ENCODE peak calls at places on chromosomes 13 and 19, in five cellular contexts. One of them, this sample, is unnamed.
A peak's percentile ranks its signal among the peaks of the same experiment; 100 is the strongest.

GRCh38 chr13:69704311-69704710 is 403.3 kb upstream of the ATXN8OS start:
- DNase-seq in cardiac fibroblast: no peak
- DNase-seq in cardiac muscle cell: no peak
- DNase-seq in iris pigment epithelial cell: peak; percentile 53
- DNase-seq in mesothelial cell of epicardium: no peak
- DNase-seq in this sample: no peak

GRCh38 chr13:77779461-77780272 is 82.2 kb downstream of the SLAIN1 start:
- DNase-seq in cardiac fibroblast: peak; percentile 90
- DNase-seq in cardiac muscle cell: peak; percentile 73
- DNase-seq in iris pigment epithelial cell: peak; percentile 63
- DNase-seq in mesothelial cell of epicardium: no peak
- DNase-seq in this sample: peak; percentile 84

GRCh38 chr19:19758164-19758563 is 25.3 kb upstream of the ZNF14 start:
- DNase-seq in cardiac fibroblast: no peak
- DNase-seq in cardiac muscle cell: no peak
- DNase-seq in iris pigment epithelial cell: no peak
- DNase-seq in mesothelial cell of epicardium: no peak
- DNase-seq in this sample: no peak

GRCh38 chr13:44306401-44307192 is 67.0 kb upstream of the SERP2 start:
- DNase-seq in cardiac fibroblast: peak; percentile 99
- DNase-seq in cardiac muscle cell: peak; percentile 22
- DNase-seq in iris pigment epithelial cell: peak; percentile 95
- DNase-seq in mesothelial cell of epicardium: no peak
- DNase-seq in this sample: no peak

GRCh38 chr13:109836629-109837607 is 50.5 kb upstream of the IRS2 start:
- DNase-seq in cardiac fibroblast: no peak
- DNase-seq in cardiac muscle cell: no peak
- DNase-seq in iris pigment epithelial cell: no peak
- DNase-seq in mesothelial cell of epicardium: no peak
- DNase-seq in this sample: no peak

GRCh38 chr13:65445340-65445739 is 1784.8 kb downstream of the PCDH9 start:
- DNase-seq in cardiac fibroblast: no peak
- DNase-seq in cardiac muscle cell: no peak
- DNase-seq in iris pigment epithelial cell: no peak
- DNase-seq in mesothelial cell of epicardium: no peak
- DNase-seq in this sample: no peak

GRCh38 chr19:12880551-12881171 is 588 bp downstream of the DNASE2 start:
- DNase-seq in cardiac fibroblast: peak; percentile 21
- DNase-seq in cardiac muscle cell: peak; percentile 61
- DNase-seq in iris pigment epithelial cell: no peak
- DNase-seq in mesothelial cell of epicardium: peak; percentile 53
- DNase-seq in this sample: no peak

GRCh38 chr13:106503730-106504129 is 31.7 kb downstream of the EFNB2 start:
- DNase-seq in cardiac fibroblast: peak; percentile 38
- DNase-seq in cardiac muscle cell: no peak
- DNase-seq in iris pigment epithelial cell: no peak
- DNase-seq in mesothelial cell of epicardium: no peak
- DNase-seq in this sample: no peak

GRCh38 chr13:114110091-114110829 is 22.2 kb downstream of the RASA3 start:
- DNase-seq in cardiac fibroblast: no peak
- DNase-seq in cardiac muscle cell: no peak
- DNase-seq in iris pigment epithelial cell: no peak
- DNase-seq in mesothelial cell of epicardium: no peak
- DNase-seq in this sample: peak; percentile 55

GRCh38 chr13:31913459-31913858 is 118.1 kb upstream of the FRY start:
- DNase-seq in cardiac fibroblast: peak; percentile 33
- DNase-seq in cardiac muscle cell: no peak
- DNase-seq in iris pigment epithelial cell: no peak
- DNase-seq in mesothelial cell of epicardium: no peak
- DNase-seq in this sample: no peak

GRCh38 chr13:104171132-104171531 is 1104.9 kb upstream of the SLC10A2 start:
- DNase-seq in cardiac fibroblast: no peak
- DNase-seq in cardiac muscle cell: no peak
- DNase-seq in iris pigment epithelial cell: no peak
- DNase-seq in mesothelial cell of epicardium: no peak
- DNase-seq in this sample: no peak

GRCh38 chr13:23956106-23956505 is 58.8 kb upstream of the C1QTNF9B start:
- DNase-seq in cardiac fibroblast: peak; percentile 64
- DNase-seq in cardiac muscle cell: no peak
- DNase-seq in iris pigment epithelial cell: peak; percentile 56
- DNase-seq in mesothelial cell of epicardium: no peak
- DNase-seq in this sample: no peak

GRCh38 chr13:113936566-113936965 is 37.3 kb downstream of the C13orf46 start:
- DNase-seq in cardiac fibroblast: no peak
- DNase-seq in cardiac muscle cell: no peak
- DNase-seq in iris pigment epithelial cell: no peak
- DNase-seq in mesothelial cell of epicardium: no peak
- DNase-seq in this sample: no peak

GRCh38 chr13:33340631-33341030 is 55.1 kb upstream of the STARD13 start:
- DNase-seq in cardiac fibroblast: peak; percentile 66
- DNase-seq in cardiac muscle cell: no peak
- DNase-seq in iris pigment epithelial cell: peak; percentile 77
- DNase-seq in mesothelial cell of epicardium: no peak
- DNase-seq in this sample: no peak

GRCh38 chr19:38650180-38650775 is 2.8 kb downstream of the ACTN4 start:
- DNase-seq in cardiac fibroblast: no peak
- DNase-seq in cardiac muscle cell: no peak
- DNase-seq in iris pigment epithelial cell: no peak
- DNase-seq in mesothelial cell of epicardium: no peak
- DNase-seq in this sample: no peak

GRCh38 chr13:51397262-51397933 is 55.4 kb downstream of the INTS6 start:
- DNase-seq in cardiac fibroblast: peak; percentile 78
- DNase-seq in cardiac muscle cell: no peak
- DNase-seq in iris pigment epithelial cell: peak; percentile 95
- DNase-seq in mesothelial cell of epicardium: no peak
- DNase-seq in this sample: no peak

GRCh38 chr19:1102407-1103106 is 1.2 kb upstream of the GPX4 start:
- DNase-seq in cardiac fibroblast: peak; percentile 100
- DNase-seq in cardiac muscle cell: no peak
- DNase-seq in iris pigment epithelial cell: peak; percentile 99
- DNase-seq in mesothelial cell of epicardium: no peak
- DNase-seq in this sample: peak; percentile 51

GRCh38 chr19:7159105-7159933 is 89.8 kb downstream of the ZNF557 start:
- DNase-seq in cardiac fibroblast: peak; percentile 93
- DNase-seq in cardiac muscle cell: peak; percentile 48
- DNase-seq in iris pigment epithelial cell: no peak
- DNase-seq in mesothelial cell of epicardium: no peak
- DNase-seq in this sample: no peak

GRCh38 chr19:38180071-38180470 is 44.0 kb downstream of the DPF1 start:
- DNase-seq in cardiac fibroblast: no peak
- DNase-seq in cardiac muscle cell: no peak
- DNase-seq in iris pigment epithelial cell: no peak
- DNase-seq in mesothelial cell of epicardium: no peak
- DNase-seq in this sample: no peak

GRCh38 chr19:43506629-43507028 is 2.1 kb upstream of the PHLDB3 start:
- DNase-seq in cardiac fibroblast: no peak
- DNase-seq in cardiac muscle cell: no peak
- DNase-seq in iris pigment epithelial cell: no peak
- DNase-seq in mesothelial cell of epicardium: no peak
- DNase-seq in this sample: no peak

GRCh38 chr19:13788991-13789390 is 6.3 kb upstream of the ZSWIM4 start:
- DNase-seq in cardiac fibroblast: peak; percentile 77
- DNase-seq in cardiac muscle cell: no peak
- DNase-seq in iris pigment epithelial cell: peak; percentile 96
- DNase-seq in mesothelial cell of epicardium: no peak
- DNase-seq in this sample: no peak

GRCh38 chr19:5880604-5881078 is 10.3 kb upstream of the FUT5 start:
- DNase-seq in cardiac fibroblast: peak; percentile 52
- DNase-seq in cardiac muscle cell: peak; percentile 92
- DNase-seq in iris pigment epithelial cell: peak; percentile 82
- DNase-seq in mesothelial cell of epicardium: no peak
- DNase-seq in this sample: no peak

GRCh38 chr13:110124201-110124600 is 182.8 kb downstream of the COL4A1 start:
- DNase-seq in cardiac fibroblast: no peak
- DNase-seq in cardiac muscle cell: no peak
- DNase-seq in iris pigment epithelial cell: no peak
- DNase-seq in mesothelial cell of epicardium: no peak
- DNase-seq in this sample: no peak

GRCh38 chr19:5333581-5334365 is 6.8 kb downstream of the PTPRS start:
- DNase-seq in cardiac fibroblast: no peak
- DNase-seq in cardiac muscle cell: no peak
- DNase-seq in iris pigment epithelial cell: no peak
- DNase-seq in mesothelial cell of epicardium: no peak
- DNase-seq in this sample: no peak

GRCh38 chr19:33275933-33276619 is 26.3 kb downstream of the CEBPA start:
- DNase-seq in cardiac fibroblast: no peak
- DNase-seq in cardiac muscle cell: no peak
- DNase-seq in iris pigment epithelial cell: no peak
- DNase-seq in mesothelial cell of epicardium: no peak
- DNase-seq in this sample: no peak

This sample was measured in dermis microvascular lymphatic vessel endothelial cell.